ENCODE peak calls at places on chromosome 1, in ten cellular contexts. One of them, this sample, is unnamed.

GRCh38 chr1:8344893-8345507 is 27.1 kb downstream of the SLC45A1 start:
- DNase-seq in heart left ventricle: no peak
- DNase-seq in HFFc6: no peak
- DNase-seq in fibroblast of lung: no peak
- DNase-seq in fibroblast of mammary gland: no peak
- DNase-seq in A549: no peak
- DNase-seq in lung: no peak
- DNase-seq in lower lobe of right lung: no peak
- DNase-seq in HL-60: no peak
- DNase-seq in epithelial cell of esophagus: no peak
- DNase-seq in this sample: no peak

GRCh38 chr1:32741417-32742131 is 39.0 kb upstream of the SYNC start:
- DNase-seq in lower lobe of right lung: no peak
- DNase-seq in heart left ventricle: no peak
- DNase-seq in fibroblast of lung: no peak
- DNase-seq in fibroblast of mammary gland: no peak
- DNase-seq in epithelial cell of esophagus: no peak
- DNase-seq in HL-60: no peak
- DNase-seq in lung: no peak
- DNase-seq in A549: peak; percentile 69
- DNase-seq in HFFc6: no peak
- DNase-seq in this sample: no peak

GRCh38 chr1:4743978-4744750 is 89.8 kb downstream of the AJAP1 start:
- DNase-seq in heart left ventricle: no peak
- DNase-seq in epithelial cell of esophagus: no peak
- DNase-seq in A549: no peak
- DNase-seq in fibroblast of lung: no peak
- DNase-seq in fibroblast of mammary gland: no peak
- DNase-seq in HL-60: no peak
- DNase-seq in lower lobe of right lung: no peak
- DNase-seq in HFFc6: no peak
- DNase-seq in lung: no peak
- DNase-seq in this sample: no peak

GRCh38 chr1:59570524-59570923 is 244.2 kb upstream of the HOOK1 start:
- DNase-seq in HFFc6: no peak
- DNase-seq in fibroblast of mammary gland: no peak
- DNase-seq in epithelial cell of esophagus: peak; percentile 10
- DNase-seq in HL-60: peak; percentile 55
- DNase-seq in lung: no peak
- DNase-seq in fibroblast of lung: peak; percentile 38
- DNase-seq in heart left ventricle: no peak
- DNase-seq in A549: no peak
- DNase-seq in lower lobe of right lung: no peak
- DNase-seq in this sample: no peak

GRCh38 chr1:42260376-42261078 is 74.5 kb downstream of the FOXJ3 start:
- DNase-seq in HL-60: peak; percentile 4
- DNase-seq in A549: no peak
- DNase-seq in lower lobe of right lung: no peak
- DNase-seq in HFFc6: no peak
- DNase-seq in fibroblast of lung: no peak
- DNase-seq in lung: no peak
- DNase-seq in epithelial cell of esophagus: no peak
- DNase-seq in heart left ventricle: no peak
- DNase-seq in fibroblast of mammary gland: no peak
- DNase-seq in this sample: no peak

GRCh38 chr1:79373481-79374132 is 367.1 kb upstream of the ADGRL4 start:
- DNase-seq in HL-60: no peak
- DNase-seq in lung: no peak
- DNase-seq in fibroblast of lung: peak; percentile 23
- DNase-seq in heart left ventricle: no peak
- DNase-seq in A549: no peak
- DNase-seq in epithelial cell of esophagus: no peak
- DNase-seq in HFFc6: no peak
- DNase-seq in fibroblast of mammary gland: peak; percentile 23
- DNase-seq in lower lobe of right lung: no peak
- DNase-seq in this sample: no peak

GRCh38 chr1:235368428-235368827 is 1.2 kb downstream of the TBCE start:
- DNase-seq in epithelial cell of esophagus: no peak
- DNase-seq in A549: no peak
- DNase-seq in lung: no peak
- DNase-seq in lower lobe of right lung: no peak
- DNase-seq in heart left ventricle: no peak
- DNase-seq in fibroblast of lung: no peak
- DNase-seq in HL-60: no peak
- DNase-seq in fibroblast of mammary gland: no peak
- DNase-seq in HFFc6: no peak
- DNase-seq in this sample: no peak

GRCh38 chr1:87937774-87938173 is 609.1 kb downstream of the LMO4 start:
- DNase-seq in fibroblast of mammary gland: no peak
- DNase-seq in A549: no peak
- DNase-seq in fibroblast of lung: no peak
- DNase-seq in HFFc6: no peak
- DNase-seq in epithelial cell of esophagus: no peak
- DNase-seq in HL-60: no peak
- DNase-seq in lower lobe of right lung: no peak
- DNase-seq in lung: no peak
- DNase-seq in heart left ventricle: no peak
- DNase-seq in this sample: no peak

GRCh38 chr1:243850368-243851128 is 505 bp upstream of the AKT3 start:
- DNase-seq in fibroblast of lung: peak; percentile 81
- DNase-seq in epithelial cell of esophagus: peak; percentile 76
- DNase-seq in lower lobe of right lung: peak; percentile 80
- DNase-seq in heart left ventricle: peak; percentile 87
- DNase-seq in fibroblast of mammary gland: peak; percentile 80
- DNase-seq in lung: peak; percentile 63
- DNase-seq in A549: peak; percentile 64
- DNase-seq in HFFc6: peak; percentile 79
- DNase-seq in HL-60: peak; percentile 13
- DNase-seq in this sample: peak; percentile 61

GRCh38 chr1:58395355-58395754 is 151.2 kb downstream of the OMA1 start:
- DNase-seq in HL-60: no peak
- DNase-seq in fibroblast of lung: peak; percentile 95
- DNase-seq in A549: peak; percentile 4
- DNase-seq in lung: no peak
- DNase-seq in HFFc6: peak; percentile 82
- DNase-seq in epithelial cell of esophagus: peak; percentile 56
- DNase-seq in heart left ventricle: no peak
- DNase-seq in lower lobe of right lung: no peak
- DNase-seq in fibroblast of mammary gland: peak; percentile 90
- DNase-seq in this sample: no peak

GRCh38 chr1:11885922-11886321 is 27.2 kb upstream of the NPPB start:
- DNase-seq in heart left ventricle: no peak
- DNase-seq in lower lobe of right lung: no peak
- DNase-seq in epithelial cell of esophagus: no peak
- DNase-seq in lung: no peak
- DNase-seq in fibroblast of lung: no peak
- DNase-seq in fibroblast of mammary gland: no peak
- DNase-seq in HFFc6: no peak
- DNase-seq in HL-60: no peak
- DNase-seq in A549: no peak
- DNase-seq in this sample: no peak

GRCh38 chr1:16215882-16216753 is 3.7 kb upstream of the ARHGEF19 start:
- DNase-seq in A549: peak; percentile 24
- DNase-seq in HFFc6: peak; percentile 28
- DNase-seq in epithelial cell of esophagus: peak; percentile 93
- DNase-seq in fibroblast of lung: peak; percentile 80
- DNase-seq in heart left ventricle: peak; percentile 86
- DNase-seq in lung: peak; percentile 94
- DNase-seq in lower lobe of right lung: peak; percentile 91
- DNase-seq in fibroblast of mammary gland: peak; percentile 76
- DNase-seq in HL-60: no peak
- DNase-seq in this sample: peak; percentile 71

GRCh38 chr1:114164840-114165543 is 11.3 kb upstream of the SYT6 start:
- DNase-seq in epithelial cell of esophagus: no peak
- DNase-seq in HFFc6: no peak
- DNase-seq in A549: no peak
- DNase-seq in HL-60: no peak
- DNase-seq in fibroblast of lung: no peak
- DNase-seq in lower lobe of right lung: no peak
- DNase-seq in heart left ventricle: no peak
- DNase-seq in lung: no peak
- DNase-seq in fibroblast of mammary gland: no peak
- DNase-seq in this sample: no peak

GRCh38 chr1:34362949-34363348 is 186.2 kb downstream of the C1orf94 start:
- DNase-seq in HL-60: no peak
- DNase-seq in HFFc6: no peak
- DNase-seq in lower lobe of right lung: no peak
- DNase-seq in heart left ventricle: no peak
- DNase-seq in epithelial cell of esophagus: no peak
- DNase-seq in fibroblast of mammary gland: no peak
- DNase-seq in lung: peak; percentile 28
- DNase-seq in fibroblast of lung: no peak
- DNase-seq in A549: no peak
- DNase-seq in this sample: no peak

GRCh38 chr1:26161408-26162219 is 2.7 kb downstream of the FAM110D start:
- DNase-seq in heart left ventricle: peak; percentile 87
- DNase-seq in lower lobe of right lung: peak; percentile 70
- DNase-seq in epithelial cell of esophagus: peak; percentile 50
- DNase-seq in fibroblast of lung: peak; percentile 65
- DNase-seq in HFFc6: no peak
- DNase-seq in A549: peak; percentile 26
- DNase-seq in HL-60: peak; percentile 71
- DNase-seq in fibroblast of mammary gland: peak; percentile 25
- DNase-seq in lung: peak; percentile 41
- DNase-seq in this sample: peak; percentile 80

GRCh38 chr1:42392923-42393848 is 12.6 kb downstream of the RIMKLA start:
- DNase-seq in A549: no peak
- DNase-seq in heart left ventricle: no peak
- DNase-seq in lower lobe of right lung: no peak
- DNase-seq in lung: no peak
- DNase-seq in fibroblast of mammary gland: no peak
- DNase-seq in epithelial cell of esophagus: no peak
- DNase-seq in fibroblast of lung: no peak
- DNase-seq in HFFc6: no peak
- DNase-seq in HL-60: no peak
- DNase-seq in this sample: no peak

GRCh38 chr1:166069390-166069789 is 97.4 kb downstream of the FAM78B start:
- DNase-seq in HL-60: no peak
- DNase-seq in HFFc6: no peak
- DNase-seq in lower lobe of right lung: no peak
- DNase-seq in A549: no peak
- DNase-seq in fibroblast of mammary gland: peak; percentile 10
- DNase-seq in lung: no peak
- DNase-seq in fibroblast of lung: peak; percentile 13
- DNase-seq in epithelial cell of esophagus: peak; percentile 2
- DNase-seq in heart left ventricle: no peak
- DNase-seq in this sample: peak; percentile 26

GRCh38 chr1:198495635-198496034 is 44.8 kb downstream of the ATP6V1G3 start:
- DNase-seq in epithelial cell of esophagus: no peak
- DNase-seq in A549: no peak
- DNase-seq in lower lobe of right lung: no peak
- DNase-seq in heart left ventricle: no peak
- DNase-seq in lung: no peak
- DNase-seq in HFFc6: peak; percentile 25
- DNase-seq in HL-60: no peak
- DNase-seq in fibroblast of mammary gland: no peak
- DNase-seq in fibroblast of lung: peak; percentile 95
- DNase-seq in this sample: no peak

GRCh38 chr1:151846686-151847227 is 6.8 kb downstream of the THEM5 start:
- DNase-seq in fibroblast of lung: no peak
- DNase-seq in lower lobe of right lung: no peak
- DNase-seq in fibroblast of mammary gland: no peak
- DNase-seq in lung: no peak
- DNase-seq in HFFc6: no peak
- DNase-seq in heart left ventricle: no peak
- DNase-seq in HL-60: no peak
- DNase-seq in A549: no peak
- DNase-seq in epithelial cell of esophagus: no peak
- DNase-seq in this sample: no peak

GRCh38 chr1:86741947-86742572 is 37.7 kb downstream of the SH3GLB1 start:
- DNase-seq in HFFc6: peak; percentile 11
- DNase-seq in fibroblast of lung: no peak
- DNase-seq in fibroblast of mammary gland: peak; percentile 51
- DNase-seq in epithelial cell of esophagus: peak; percentile 63
- DNase-seq in HL-60: peak; percentile 3
- DNase-seq in lung: no peak
- DNase-seq in heart left ventricle: no peak
- DNase-seq in A549: peak; percentile 7
- DNase-seq in lower lobe of right lung: no peak
- DNase-seq in this sample: peak; percentile 24

GRCh38 chr1:998905-999796 is 746 bp downstream of the HES4 start:
- DNase-seq in epithelial cell of esophagus: no peak
- DNase-seq in A549: no peak
- DNase-seq in fibroblast of mammary gland: peak; percentile 25
- DNase-seq in heart left ventricle: peak; percentile 74
- DNase-seq in lower lobe of right lung: peak; percentile 62
- DNase-seq in HL-60: no peak
- DNase-seq in lung: no peak
- DNase-seq in fibroblast of lung: no peak
- DNase-seq in HFFc6: no peak
- DNase-seq in this sample: peak; percentile 66

GRCh38 chr1:231899713-231900112 is 273.1 kb downstream of the DISC1 start:
- DNase-seq in fibroblast of mammary gland: no peak
- DNase-seq in fibroblast of lung: no peak
- DNase-seq in lung: no peak
- DNase-seq in epithelial cell of esophagus: no peak
- DNase-seq in HFFc6: no peak
- DNase-seq in lower lobe of right lung: no peak
- DNase-seq in A549: no peak
- DNase-seq in heart left ventricle: no peak
- DNase-seq in HL-60: no peak
- DNase-seq in this sample: no peak
- TF ChIP-seq CTCF in fibroblast of mammary gland: no peak
- TF ChIP-seq CTCF in fibroblast of lung: no peak
- TF ChIP-seq CTCF in lung: no peak
- TF ChIP-seq CTCF in epithelial cell of esophagus: no peak
- TF ChIP-seq CTCF in HFFc6: no peak
- TF ChIP-seq CTCF in lower lobe of right lung: no peak
- TF ChIP-seq CTCF in A549: no peak
- TF ChIP-seq CTCF in heart left ventricle: no peak
- TF ChIP-seq CTCF in HL-60: no peak
- TF ChIP-seq CTCF in this sample: no peak

GRCh38 chr1:7335224-7335879 is 435.7 kb upstream of the VAMP3 start:
- DNase-seq in A549: peak; percentile 38
- DNase-seq in heart left ventricle: no peak
- DNase-seq in lower lobe of right lung: no peak
- DNase-seq in fibroblast of mammary gland: no peak
- DNase-seq in lung: no peak
- DNase-seq in HL-60: no peak
- DNase-seq in HFFc6: no peak
- DNase-seq in epithelial cell of esophagus: peak; percentile 33
- DNase-seq in fibroblast of lung: peak; percentile 28
- DNase-seq in this sample: no peak
- TF ChIP-seq CTCF in A549: no peak
- TF ChIP-seq CTCF in heart left ventricle: no peak
- TF ChIP-seq CTCF in lower lobe of right lung: no peak
- TF ChIP-seq CTCF in fibroblast of mammary gland: no peak
- TF ChIP-seq CTCF in lung: no peak
- TF ChIP-seq CTCF in HL-60: no peak
- TF ChIP-seq CTCF in HFFc6: no peak
- TF ChIP-seq CTCF in epithelial cell of esophagus: no peak
- TF ChIP-seq CTCF in fibroblast of lung: no peak
- TF ChIP-seq CTCF in this sample: no peak

GRCh38 chr1:50969611-50970507 is at the start of gene CDKN2C:
- DNase-seq in fibroblast of mammary gland: peak; percentile 93
- DNase-seq in fibroblast of lung: peak; percentile 90
- DNase-seq in heart left ventricle: peak; percentile 81
- DNase-seq in HFFc6: peak; percentile 92
- DNase-seq in HL-60: no peak
- DNase-seq in A549: no peak
- DNase-seq in lower lobe of right lung: peak; percentile 77
- DNase-seq in lung: peak; percentile 65
- DNase-seq in epithelial cell of esophagus: peak; percentile 76
- DNase-seq in this sample: peak; percentile 42
- TF ChIP-seq CTCF in fibroblast of mammary gland: no peak
- TF ChIP-seq CTCF in fibroblast of lung: no peak
- TF ChIP-seq CTCF in heart left ventricle: no peak
- TF ChIP-seq CTCF in HFFc6: peak; percentile 23
- TF ChIP-seq CTCF in HL-60: no peak
- TF ChIP-seq CTCF in A549: no peak
- TF ChIP-seq CTCF in lower lobe of right lung: no peak
- TF ChIP-seq CTCF in lung: no peak
- TF ChIP-seq CTCF in epithelial cell of esophagus: peak; percentile 6
- TF ChIP-seq CTCF in this sample: no peak

GRCh38 chr1:44047131-44047530 is 15.9 kb upstream of the SLC6A9 start:
- DNase-seq in heart left ventricle: no peak
- DNase-seq in lower lobe of right lung: no peak
- DNase-seq in A549: no peak
- DNase-seq in HFFc6: no peak
- DNase-seq in fibroblast of lung: peak; percentile 20
- DNase-seq in fibroblast of mammary gland: peak; percentile 51
- DNase-seq in HL-60: no peak
- DNase-seq in lung: no peak
- DNase-seq in epithelial cell of esophagus: no peak
- DNase-seq in this sample: no peak
- TF ChIP-seq CTCF in heart left ventricle: no peak
- TF ChIP-seq CTCF in lower lobe of right lung: no peak
- TF ChIP-seq CTCF in A549: no peak
- TF ChIP-seq CTCF in HFFc6: no peak
- TF ChIP-seq CTCF in fibroblast of lung: no peak
- TF ChIP-seq CTCF in fibroblast of mammary gland: no peak
- TF ChIP-seq CTCF in HL-60: no peak
- TF ChIP-seq CTCF in lung: no peak
- TF ChIP-seq CTCF in epithelial cell of esophagus: no peak
- TF ChIP-seq CTCF in this sample: no peak